ENCODE peak calls at places on chromosomes 4 and X, in five cellular contexts. One of them, this sample, is unnamed.

GRCh38 chrX:124274438-124275166 is 57.9 kb upstream of the TEX13D start:
- DNase-seq in A549: no peak
- DNase-seq in ovary: no peak
- DNase-seq in gastrocnemius medialis: no peak
- DNase-seq in uterus: peak
- DNase-seq in this sample: no peak

GRCh38 chrX:124362072-124362471 is 15.7 kb downstream of the SH2D1A start:
- DNase-seq in ovary: no peak
- DNase-seq in gastrocnemius medialis: no peak
- DNase-seq in A549: no peak
- DNase-seq in uterus: no peak
- DNase-seq in this sample: no peak

GRCh38 chr4:2786794-2787229 is 6.1 kb upstream of the SH3BP2 start:
- DNase-seq in uterus: no peak
- DNase-seq in ovary: no peak
- DNase-seq in gastrocnemius medialis: no peak
- DNase-seq in A549: no peak
- DNase-seq in this sample: no peak

GRCh38 chr4:113644398-113644797 is 117.1 kb downstream of the CAMK2D start:
- DNase-seq in gastrocnemius medialis: no peak
- DNase-seq in A549: no peak
- DNase-seq in uterus: no peak
- DNase-seq in ovary: no peak
- DNase-seq in this sample: no peak

GRCh38 chr4:150581611-150582010 is 340 bp upstream of the MAB21L2 start:
- DNase-seq in A549: no peak
- DNase-seq in gastrocnemius medialis: no peak
- DNase-seq in ovary: no peak
- DNase-seq in uterus: no peak
- DNase-seq in this sample: no peak

GRCh38 chr4:159048166-159048886 is 54.6 kb upstream of the RAPGEF2 start:
- DNase-seq in A549: peak
- DNase-seq in gastrocnemius medialis: peak
- DNase-seq in ovary: peak
- DNase-seq in uterus: peak
- DNase-seq in this sample: peak

GRCh38 chr4:70844180-70844579 is 4.5 kb upstream of the GRSF1 start:
- DNase-seq in gastrocnemius medialis: no peak
- DNase-seq in ovary: no peak
- DNase-seq in uterus: no peak
- DNase-seq in A549: no peak
- DNase-seq in this sample: no peak

GRCh38 chr4:6916587-6917444 is 7.2 kb downstream of the TBC1D14 start:
- DNase-seq in gastrocnemius medialis: peak
- DNase-seq in A549: peak
- DNase-seq in uterus: no peak
- DNase-seq in ovary: no peak
- DNase-seq in this sample: peak

GRCh38 chr4:126268106-126268505 is 953.4 kb downstream of the FAT4 start:
- DNase-seq in gastrocnemius medialis: no peak
- DNase-seq in A549: no peak
- DNase-seq in uterus: no peak
- DNase-seq in ovary: no peak
- DNase-seq in this sample: no peak

GRCh38 chr4:159191989-159192388 is 89.1 kb downstream of the RAPGEF2 start:
- DNase-seq in uterus: no peak
- DNase-seq in ovary: no peak
- DNase-seq in gastrocnemius medialis: no peak
- DNase-seq in A549: peak
- DNase-seq in this sample: no peak

GRCh38 chrX:9293051-9293496 is 171.8 kb upstream of the TBL1X start:
- DNase-seq in A549: no peak
- DNase-seq in uterus: no peak
- DNase-seq in gastrocnemius medialis: no peak
- DNase-seq in ovary: no peak
- DNase-seq in this sample: no peak

GRCh38 chrX:67780694-67781109 is 236.9 kb downstream of the AR start:
- DNase-seq in uterus: peak
- DNase-seq in A549: peak
- DNase-seq in gastrocnemius medialis: peak
- DNase-seq in ovary: peak
- DNase-seq in this sample: no peak

GRCh38 chr4:84167579-84167978 is 331.5 kb downstream of the NKX6-1 start:
- DNase-seq in gastrocnemius medialis: no peak
- DNase-seq in uterus: no peak
- DNase-seq in ovary: no peak
- DNase-seq in A549: no peak
- DNase-seq in this sample: no peak

GRCh38 chrX:116384406-116384805 is 52.0 kb upstream of the SLC6A14 start:
- DNase-seq in uterus: no peak
- DNase-seq in gastrocnemius medialis: no peak
- DNase-seq in ovary: no peak
- DNase-seq in A549: peak
- DNase-seq in this sample: no peak

GRCh38 chrX:40140706-40141499 is 43.1 kb upstream of the BCOR start:
- DNase-seq in ovary: peak
- DNase-seq in A549: no peak
- DNase-seq in uterus: peak
- DNase-seq in gastrocnemius medialis: no peak
- DNase-seq in this sample: peak

GRCh38 chr4:89410687-89411086 is 103.1 kb upstream of the GPRIN3 start:
- DNase-seq in A549: no peak
- DNase-seq in ovary: no peak
- DNase-seq in uterus: no peak
- DNase-seq in gastrocnemius medialis: no peak
- DNase-seq in this sample: no peak

GRCh38 chrX:51891821-51892551 is 1.4 kb upstream of the MAGED1 start:
- DNase-seq in A549: no peak
- DNase-seq in gastrocnemius medialis: peak
- DNase-seq in uterus: peak
- DNase-seq in ovary: peak
- DNase-seq in this sample: no peak

GRCh38 chr4:138037716-138038115 is 204.4 kb downstream of the SLC7A11 start:
- DNase-seq in A549: no peak
- DNase-seq in gastrocnemius medialis: no peak
- DNase-seq in uterus: no peak
- DNase-seq in ovary: no peak
- DNase-seq in this sample: no peak

GRCh38 chrX:3346436-3347329 is at the start of gene MXRA5:
- DNase-seq in A549: no peak
- DNase-seq in ovary: no peak
- DNase-seq in uterus: peak
- DNase-seq in gastrocnemius medialis: no peak
- DNase-seq in this sample: no peak

GRCh38 chr4:174794706-174795105 is 34.3 kb downstream of the GLRA3 start:
- DNase-seq in A549: peak
- DNase-seq in gastrocnemius medialis: no peak
- DNase-seq in uterus: no peak
- DNase-seq in ovary: no peak
- DNase-seq in this sample: no peak

GRCh38 chr4:14254252-14254651 is 626.7 kb upstream of the BOD1L1 start:
- DNase-seq in A549: peak
- DNase-seq in uterus: no peak
- DNase-seq in gastrocnemius medialis: no peak
- DNase-seq in ovary: no peak
- DNase-seq in this sample: no peak

GRCh38 chr4:62912531-62912930 is 1496.7 kb downstream of the TECRL start:
- DNase-seq in ovary: no peak
- DNase-seq in A549: no peak
- DNase-seq in uterus: no peak
- DNase-seq in gastrocnemius medialis: no peak
- DNase-seq in this sample: no peak

GRCh38 chrX:39133971-39134370 is 332.7 kb downstream of the MID1IP1 start:
- DNase-seq in gastrocnemius medialis: no peak
- DNase-seq in uterus: no peak
- DNase-seq in ovary: no peak
- DNase-seq in A549: peak
- DNase-seq in this sample: no peak

GRCh38 chr4:145719752-145720624 is 40.0 kb downstream of the C4orf51 start:
- DNase-seq in uterus: no peak
- DNase-seq in gastrocnemius medialis: no peak
- DNase-seq in ovary: no peak
- DNase-seq in A549: no peak
- DNase-seq in this sample: no peak

GRCh38 chrX:152895121-152895520 is 2.7 kb upstream of the ZNF185 start:
- DNase-seq in uterus: no peak
- DNase-seq in ovary: no peak
- DNase-seq in A549: no peak
- DNase-seq in gastrocnemius medialis: no peak
- DNase-seq in this sample: no peak
- TF ChIP-seq CTCF in uterus: no peak
- TF ChIP-seq CTCF in ovary: no peak
- TF ChIP-seq CTCF in A549: no peak
- TF ChIP-seq CTCF in gastrocnemius medialis: no peak
- TF ChIP-seq CTCF in this sample: no peak

GRCh38 chrX:129961180-129962083 is 21.0 kb upstream of the BCORL1 start:
- DNase-seq in gastrocnemius medialis: no peak
- DNase-seq in uterus: no peak
- DNase-seq in ovary: no peak
- DNase-seq in A549: peak
- DNase-seq in this sample: peak
- TF ChIP-seq POLR2A in gastrocnemius medialis: no peak
- TF ChIP-seq POLR2A in uterus: no peak
- TF ChIP-seq POLR2A in ovary: no peak
- TF ChIP-seq POLR2A in A549: no peak
- TF ChIP-seq POLR2A in this sample: no peak

GRCh38 chr4:15776871-15777648 is 1.1 kb upstream of the CD38 start:
- DNase-seq in A549: no peak
- DNase-seq in ovary: no peak
- DNase-seq in gastrocnemius medialis: peak
- DNase-seq in uterus: no peak
- DNase-seq in this sample: no peak
- H3K4me3 ChIP-seq in A549: no peak
- H3K4me3 ChIP-seq in ovary: no peak
- H3K4me3 ChIP-seq in gastrocnemius medialis: no peak
- H3K4me3 ChIP-seq in uterus: no peak
- H3K4me3 ChIP-seq in this sample: no peak

GRCh38 chrX:54064564-54064963 is 20.3 kb upstream of the PHF8 start:
- DNase-seq in gastrocnemius medialis: no peak
- DNase-seq in A549: no peak
- DNase-seq in ovary: no peak
- DNase-seq in uterus: no peak
- DNase-seq in this sample: no peak
- TF ChIP-seq CTCF in gastrocnemius medialis: no peak
- TF ChIP-seq CTCF in A549: no peak
- TF ChIP-seq CTCF in ovary: no peak
- TF ChIP-seq CTCF in uterus: no peak
- TF ChIP-seq CTCF in this sample: no peak

DNA sequence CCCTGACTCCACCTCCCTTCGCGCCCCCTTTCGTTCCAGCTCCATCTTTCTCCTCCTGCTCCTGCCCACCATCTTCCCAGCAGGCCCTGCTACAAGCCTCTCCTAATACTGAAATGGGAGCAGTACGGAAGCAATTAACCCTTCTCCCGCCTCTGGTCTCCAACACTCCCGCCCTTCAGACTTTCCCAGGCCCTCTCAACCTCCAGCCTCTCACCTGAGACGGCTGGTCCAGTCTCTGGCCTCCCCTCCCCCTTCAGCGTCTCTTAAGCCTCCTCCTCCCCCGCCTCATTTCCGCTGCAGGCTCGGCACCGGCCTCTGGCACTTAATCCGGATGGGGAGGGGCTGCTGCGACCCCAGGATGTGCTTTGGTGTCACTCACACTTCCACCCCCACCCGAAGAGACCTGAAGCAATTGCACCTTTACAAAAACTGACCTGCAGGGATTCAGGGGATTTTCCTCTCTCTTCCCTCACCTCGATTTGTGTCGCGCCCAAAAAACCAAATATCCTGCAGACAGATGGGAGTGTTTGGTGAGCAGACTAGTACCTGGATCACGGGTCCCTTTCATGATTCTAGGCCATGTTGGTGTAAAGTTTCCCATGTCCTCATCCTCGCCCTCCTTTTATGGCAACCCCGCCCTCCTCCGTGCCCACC is 657 bp downstream of the TCEAL8 start:
- DNase-seq in uterus: peak
- DNase-seq in ovary: peak
- DNase-seq in gastrocnemius medialis: no peak
- DNase-seq in A549: peak
- DNase-seq in this sample: peak
- TF ChIP-seq POLR2A in uterus: no peak
- TF ChIP-seq POLR2A in ovary: no peak
- TF ChIP-seq POLR2A in gastrocnemius medialis: no peak
- TF ChIP-seq POLR2A in A549: no peak
- TF ChIP-seq POLR2A in this sample: no peak

DNA sequence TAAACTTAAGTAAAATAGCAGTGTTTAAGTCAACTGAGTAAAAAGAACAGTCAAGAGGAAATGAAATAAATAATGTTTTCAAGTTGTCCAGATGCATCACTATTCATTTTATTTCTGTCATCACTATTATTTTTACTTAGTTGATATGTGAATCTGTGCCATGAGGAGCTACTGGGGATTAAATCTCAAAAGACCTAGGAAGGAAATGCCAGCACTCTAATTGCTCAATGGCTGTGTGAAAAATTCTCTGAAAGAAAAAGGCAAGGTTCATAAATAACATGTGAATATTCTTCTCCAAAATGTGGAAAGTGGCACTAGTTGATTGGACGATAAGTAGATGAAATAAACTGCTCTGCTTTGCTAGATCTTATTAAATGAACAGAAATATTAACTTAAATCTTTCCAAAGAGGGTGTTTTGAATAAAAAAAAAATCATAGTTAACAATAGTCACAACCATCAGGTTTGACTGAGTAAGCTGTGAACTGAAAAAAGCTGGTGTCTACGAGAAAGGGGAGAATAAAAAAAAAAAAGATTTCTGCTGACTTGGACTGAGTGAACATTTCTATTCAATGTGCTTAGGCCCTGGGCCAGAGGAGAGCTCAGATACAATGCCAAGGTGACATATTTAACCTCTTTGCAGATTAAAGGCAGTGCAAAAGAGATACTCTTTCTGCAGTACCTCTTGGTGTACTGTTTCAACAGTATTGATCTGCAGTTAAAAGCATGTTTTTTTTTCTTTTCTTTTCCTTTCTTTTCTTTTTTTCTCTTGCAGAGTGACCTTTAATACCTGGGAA is 1.5 kb downstream of the SPARCL1 start:
- DNase-seq in gastrocnemius medialis: no peak
- DNase-seq in A549: no peak
- DNase-seq in uterus: peak
- DNase-seq in ovary: peak
- DNase-seq in this sample: no peak
- H3K4me3 ChIP-seq in gastrocnemius medialis: peak
- H3K4me3 ChIP-seq in A549: no peak
- H3K4me3 ChIP-seq in uterus: peak
- H3K4me3 ChIP-seq in ovary: peak
- H3K4me3 ChIP-seq in this sample: peak

DNA sequence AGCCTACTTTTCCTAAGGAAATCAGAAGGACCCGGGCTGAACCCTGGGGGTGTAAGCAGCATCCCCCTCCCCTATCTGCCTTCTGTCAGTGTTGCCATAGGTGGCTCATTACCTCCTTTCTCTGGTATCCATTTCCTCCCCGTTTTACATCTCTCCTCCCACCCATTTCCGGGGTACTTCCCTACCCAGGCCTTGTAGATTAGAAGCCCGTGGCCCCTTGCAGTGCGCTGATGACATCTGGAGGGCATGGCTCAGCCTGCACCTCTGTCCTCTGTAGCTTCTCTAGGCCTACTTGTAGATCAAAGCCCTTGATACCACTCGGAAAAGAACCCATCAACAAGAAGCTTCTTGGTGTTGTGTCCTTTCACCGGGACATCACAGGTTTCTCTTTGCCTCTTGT is 71.8 kb downstream of the NBDY start:
- DNase-seq in ovary: no peak
- DNase-seq in uterus: no peak
- DNase-seq in gastrocnemius medialis: no peak
- DNase-seq in A549: no peak
- DNase-seq in this sample: no peak
- TF ChIP-seq CTCF in ovary: no peak
- TF ChIP-seq CTCF in uterus: no peak
- TF ChIP-seq CTCF in gastrocnemius medialis: no peak
- TF ChIP-seq CTCF in A549: no peak
- TF ChIP-seq CTCF in this sample: no peak

This sample was measured in breast epithelium.